ENCODE peak calls at places on chromosomes 12 and 14, in eight cellular contexts. B is glutamatergic neuron, M is B cell, S is CD14-positive monocyte, U is prostate gland, W is bronchial epithelial cell, Y is stomach, Q is body of pancreas. R is an unnamed sample.

GRCh38 chr12:78671295-78671694 is 193.3 kb upstream of the SYT1 start:
- DNase-seq in Q (no peak), Y (no peak), M (no peak), B (no peak), U (no peak), S (no peak), W (peak; percentile 83), R (no peak)

GRCh38 chr12:6200266-6201198 is at the start of gene CD9:
- DNase-seq in W (no peak), S (no peak), Q (peak; percentile 79), M (peak; percentile 59), Y (peak; percentile 75), U (peak; percentile 85), B (no peak), R (peak; percentile 59)

GRCh38 chr12:104215638-104216297 is at the start of gene TXNRD1:
- DNase-seq in Q (peak; percentile 81), U (peak; percentile 63), M (peak; percentile 92), Y (peak; percentile 87), B (peak; percentile 90), W (peak; percentile 55), S (peak; percentile 81), R (peak; percentile 90)

GRCh38 chr12:78928200-78929074 is 63.9 kb downstream of the SYT1 start:
- DNase-seq in W (peak; percentile 90), S (no peak), Y (no peak), B (no peak), Q (no peak), M (no peak), U (no peak), R (no peak)

GRCh38 chr12:6735448-6736191 is 11.8 kb downstream of the COPS7A start:
- DNase-seq in U (peak; percentile 88), M (peak; percentile 48), W (peak; percentile 99), Q (peak; percentile 75), S (peak; percentile 63), Y (peak; percentile 77), B (peak; percentile 54), R (peak; percentile 54)

GRCh38 chr12:16482726-16483125 is 123.2 kb downstream of the LMO3 start:
- DNase-seq in W (no peak), M (no peak), Y (no peak), Q (no peak), B (no peak), S (no peak), U (no peak), R (no peak)

GRCh38 chr12:49980501-49981158 is 7.9 kb downstream of the AQP6 start:
- DNase-seq in B (no peak), U (no peak), S (no peak), Y (no peak), M (no peak), W (no peak), Q (no peak), R (no peak)

GRCh38 chr14:68937790-68938514 is 41.1 kb downstream of the ACTN1 start:
- DNase-seq in W (peak; percentile 46), B (no peak), U (peak; percentile 95), S (no peak), M (no peak), Y (peak; percentile 76), Q (peak; percentile 80), R (no peak)

GRCh38 chr14:39739796-39740195 is 307.6 kb upstream of the FBXO33 start:
- DNase-seq in S (no peak), B (no peak), W (no peak), Y (no peak), M (no peak), U (no peak), Q (no peak), R (no peak)

GRCh38 chr12:169528-170360 is 44.2 kb downstream of the SLC6A12 start:
- DNase-seq in W (no peak), M (no peak), U (no peak), S (no peak), B (no peak), Y (no peak), Q (no peak), R (peak; percentile 52)

GRCh38 chr12:32365473-32366064 is 33.8 kb upstream of the FGD4 start:
- DNase-seq in S (no peak), Y (peak; percentile 61), U (peak; percentile 51), W (peak; percentile 71), M (peak; percentile 57), Q (peak; percentile 70), B (peak; percentile 38), R (peak; percentile 42)

GRCh38 chr12:113912761-113913295 is 53.3 kb downstream of the RBM19 start:
- DNase-seq in M (peak; percentile 54), W (peak; percentile 65), B (peak; percentile 89), Q (peak; percentile 64), U (peak; percentile 66), Y (peak; percentile 60), S (peak; percentile 54), R (peak; percentile 87)

GRCh38 chr12:64550758-64551157 is 59.5 kb upstream of the RASSF3 start:
- DNase-seq in U (no peak), B (no peak), S (no peak), Q (no peak), W (no peak), Y (no peak), M (no peak), R (no peak)

DNA sequence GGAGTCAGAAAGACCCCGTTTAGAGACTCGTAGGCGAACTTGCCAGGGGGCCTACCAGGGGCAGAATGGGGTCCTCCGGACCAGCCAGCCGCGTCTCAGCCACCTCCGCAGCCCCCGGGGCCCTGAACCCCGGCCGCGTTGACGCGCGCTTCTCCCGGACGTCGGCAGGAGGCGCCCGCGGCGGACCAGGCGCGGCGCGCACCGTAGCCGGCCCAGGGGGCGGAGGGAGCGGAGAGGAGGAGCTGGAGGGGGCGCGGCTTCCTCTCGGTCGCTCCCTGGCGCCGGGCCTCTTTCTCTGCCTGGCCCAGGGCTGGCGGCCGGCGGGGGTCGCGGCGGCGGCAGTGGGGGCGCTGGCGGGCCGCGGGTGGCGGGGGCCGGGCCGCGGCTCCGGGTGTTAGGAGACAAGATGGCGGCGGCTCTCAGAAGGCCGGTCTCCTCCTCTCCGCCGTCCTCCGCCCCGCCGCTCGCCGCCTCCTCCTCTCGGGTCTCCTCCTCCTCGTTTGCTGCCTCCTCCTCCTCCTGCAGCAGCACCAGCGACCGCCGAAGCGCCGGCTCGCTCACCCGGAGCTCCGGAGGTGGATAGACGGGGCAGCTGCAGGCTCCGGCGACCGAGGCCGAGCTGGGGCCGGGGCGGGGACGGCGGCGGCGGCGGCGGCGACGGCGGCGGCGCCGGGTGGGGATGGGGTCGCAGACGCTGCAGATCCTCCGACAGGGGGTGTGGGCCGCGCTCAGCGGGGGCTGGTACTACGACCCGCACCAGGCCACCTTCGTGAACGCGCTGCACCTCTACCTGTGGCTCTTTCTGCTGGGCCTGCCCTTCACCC is at the start of gene PCNX1:
- DNase-seq in S (peak; percentile 82), W (peak; percentile 58), M (peak; percentile 94), U (peak; percentile 84), Q (peak; percentile 90), B (peak; percentile 95), Y (peak; percentile 88), R (peak; percentile 93)
- TF ChIP-seq CTCF in S (peak; percentile 85), W (peak; percentile 77), M (peak; percentile 86), U (peak; percentile 88), Q (peak; percentile 94), B (peak; percentile 68), Y (no peak), R (peak; percentile 61)

GRCh38 chr12:115944392-115944742 is 333.1 kb downstream of the MED13L start:
- DNase-seq in U (no peak), S (no peak), Y (no peak), W (no peak), B (no peak), M (no peak), Q (no peak), R (no peak)

GRCh38 chr12:115942346-115942745 is 335.1 kb downstream of the MED13L start:
- DNase-seq in Q (no peak), M (no peak), Y (no peak), W (no peak), B (no peak), U (no peak), S (no peak), R (no peak)

GRCh38 chr12:115944851-115945496 is 332.5 kb downstream of the MED13L start:
- DNase-seq in S (no peak), Q (peak; percentile 40), B (no peak), U (no peak), M (no peak), Y (no peak), W (no peak), R (no peak)

GRCh38 chr12:115943630-115944391 is 333.7 kb downstream of the MED13L start:
- DNase-seq in Q (peak; percentile 36), U (no peak), S (no peak), W (no peak), M (no peak), B (no peak), Y (no peak), R (no peak)

GRCh38 chr12:115943310-115943629 is 334.2 kb downstream of the MED13L start:
- DNase-seq in M (no peak), B (no peak), Y (no peak), U (no peak), S (no peak), W (no peak), Q (no peak), R (no peak)
- TF ChIP-seq CTCF in M (no peak), B (no peak), Y (no peak), U (no peak), S (no peak), W (no peak), Q (no peak), R (no peak)

DNA sequence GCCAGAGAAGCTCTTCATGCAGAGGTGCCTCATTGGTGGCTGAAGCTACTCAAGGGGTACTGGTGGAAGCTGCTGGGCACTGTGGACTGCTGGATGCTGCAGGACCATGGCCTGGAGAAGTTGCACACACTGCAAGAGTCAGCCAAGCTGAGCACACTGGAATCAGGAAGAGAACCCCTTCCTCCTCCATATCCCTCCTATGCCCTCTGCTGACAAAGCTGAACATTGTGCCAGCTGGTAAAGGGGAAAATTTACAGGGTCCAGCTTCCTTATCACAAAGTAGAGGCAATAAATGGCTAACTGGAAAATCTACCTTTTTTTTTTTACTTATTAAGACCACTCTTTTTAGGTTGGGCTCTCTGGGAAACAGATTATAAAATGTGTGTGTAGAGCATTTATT is 6.5 kb downstream of the CCDC175 start:
- DNase-seq in M (no peak), Y (no peak), U (no peak), B (no peak), W (no peak), S (no peak), Q (no peak), R (no peak)
- TF ChIP-seq CTCF in M (no peak), Y (no peak), U (no peak), B (no peak), W (peak; percentile 19), S (no peak), Q (no peak), R (no peak)

GRCh38 chr12:93825501-93825888 is 148.3 kb downstream of the CRADD start:
- DNase-seq in Y (no peak), W (no peak), S (no peak), M (no peak), Q (no peak), U (no peak), B (no peak), R (no peak)
- TF ChIP-seq CTCF in Y (no peak), W (no peak), S (no peak), M (no peak), Q (no peak), U (no peak), B (no peak), R (no peak)

R was measured in nephron progenitor cell.